ENCODE peak calls at places on chromosome 7, in four cellular contexts. One of them, this sample, is unnamed.

GRCh38 chr7:141593134-141593533 is 41.9 kb downstream of the AGK start:
- DNase-seq in IMR-90: peak; percentile 91
- DNase-seq in A549: peak; percentile 67
- DNase-seq in CD4-positive, alpha-beta memory T cell: no peak
- DNase-seq in this sample: no peak

GRCh38 chr7:42378149-42378548 is 141.1 kb upstream of the GLI3 start:
- DNase-seq in IMR-90: no peak
- DNase-seq in CD4-positive, alpha-beta memory T cell: no peak
- DNase-seq in A549: no peak
- DNase-seq in this sample: no peak

GRCh38 chr7:91240546-91240945 is 23.7 kb upstream of the FZD1 start:
- DNase-seq in IMR-90: peak; percentile 51
- DNase-seq in A549: no peak
- DNase-seq in CD4-positive, alpha-beta memory T cell: no peak
- DNase-seq in this sample: no peak

GRCh38 chr7:19352271-19352670 is 207.1 kb upstream of the FERD3L start:
- DNase-seq in IMR-90: no peak
- DNase-seq in CD4-positive, alpha-beta memory T cell: no peak
- DNase-seq in A549: no peak
- DNase-seq in this sample: no peak

GRCh38 chr7:44112231-44112996 is 8.3 kb downstream of the AEBP1 start:
- DNase-seq in A549: no peak
- DNase-seq in CD4-positive, alpha-beta memory T cell: no peak
- DNase-seq in IMR-90: no peak
- DNase-seq in this sample: no peak

GRCh38 chr7:104137971-104138370 is 69.8 kb downstream of the ORC5 start:
- DNase-seq in IMR-90: peak; percentile 83
- DNase-seq in CD4-positive, alpha-beta memory T cell: no peak
- DNase-seq in A549: no peak
- DNase-seq in this sample: no peak

GRCh38 chr7:18117482-18117881 is 89.8 kb upstream of the PRPS1L1 start:
- DNase-seq in IMR-90: peak; percentile 59
- DNase-seq in A549: no peak
- DNase-seq in CD4-positive, alpha-beta memory T cell: no peak
- DNase-seq in this sample: no peak

GRCh38 chr7:102415685-102416225 is 17.6 kb upstream of the ORAI2 start:
- DNase-seq in CD4-positive, alpha-beta memory T cell: peak; percentile 68
- DNase-seq in IMR-90: no peak
- DNase-seq in A549: no peak
- DNase-seq in this sample: no peak

GRCh38 chr7:131431289-131431688 is 103.6 kb downstream of the MKLN1 start:
- DNase-seq in CD4-positive, alpha-beta memory T cell: no peak
- DNase-seq in A549: peak; percentile 5
- DNase-seq in IMR-90: peak; percentile 51
- DNase-seq in this sample: no peak

GRCh38 chr7:1819258-1819841 is 149.3 kb downstream of the ELFN1 start:
- DNase-seq in CD4-positive, alpha-beta memory T cell: peak; percentile 16
- DNase-seq in IMR-90: no peak
- DNase-seq in A549: no peak
- DNase-seq in this sample: no peak

GRCh38 chr7:50628469-50629084 is 63.4 kb upstream of the DDC start:
- DNase-seq in A549: no peak
- DNase-seq in IMR-90: no peak
- DNase-seq in CD4-positive, alpha-beta memory T cell: no peak
- DNase-seq in this sample: no peak

GRCh38 chr7:7895754-7896153 is 72.8 kb upstream of the GLCCI1 start:
- DNase-seq in A549: no peak
- DNase-seq in IMR-90: no peak
- DNase-seq in CD4-positive, alpha-beta memory T cell: no peak
- DNase-seq in this sample: no peak

GRCh38 chr7:73530800-73531199 is 8.7 kb upstream of the BAZ1B start:
- DNase-seq in IMR-90: no peak
- DNase-seq in CD4-positive, alpha-beta memory T cell: no peak
- DNase-seq in A549: no peak
- DNase-seq in this sample: no peak